ENCODE peak calls at places on chromosomes 12 and 14, in four cellular contexts. D is NCI-H1105; B is NCI-H69; E is stimulated activated CD4-positive, alpha-beta T cell treated with anti-CD3 and anti-CD28 coated beads, Interleukin-2, amount 100 ng/mL, for 48 hours. H is an unnamed sample.

GRCh38 chr14:85437143-85437542 is 92.8 kb upstream of the FLRT2 start:
- DNase-seq in D (no peak), B (peak), E (no peak), H (no peak)

GRCh38 chr12:51326762-51327439 is 2.9 kb upstream of the BIN2 start:
- DNase-seq in D (no peak), B (no peak), E (no peak), H (peak)

GRCh38 chr14:61381589-61381988 is 60.2 kb downstream of the PRKCH start:
- DNase-seq in D (no peak), B (peak), E (no peak), H (no peak)

GRCh38 chr14:75010472-75010871 is 7.8 kb downstream of the EIF2B2 start:
- DNase-seq in D (no peak), B (no peak), E (no peak), H (no peak)

GRCh38 chr12:117350140-117350539 is 11.3 kb downstream of the NOS1 start:
- DNase-seq in D (no peak), B (peak), E (no peak), H (no peak)

GRCh38 chr12:125061229-125061628 is 4.0 kb upstream of the AACS start:
- DNase-seq in D (no peak), B (no peak), E (no peak), H (no peak)

GRCh38 chr14:54374117-54374884 is 22.5 kb upstream of the CDKN3 start:
- DNase-seq in D (no peak), B (peak), E (no peak), H (no peak)

GRCh38 chr14:105061428-105062047 is 3.7 kb downstream of the GPR132 start:
- DNase-seq in D (no peak), B (no peak), E (no peak), H (no peak)

GRCh38 chr12:1313906-1314305 is 280.5 kb downstream of the FBXL14 start:
- DNase-seq in D (no peak), B (no peak), E (no peak), H (no peak)

GRCh38 chr12:116220756-116221155 is 56.7 kb downstream of the MED13L start:
- DNase-seq in D (no peak), B (no peak), E (no peak), H (no peak)

GRCh38 chr12:1799068-1799881 is 21.1 kb upstream of the LRTM2 start:
- DNase-seq in D (no peak), B (no peak), E (no peak), H (no peak)

GRCh38 chr14:69611264-69612013 is at the start of gene SUSD6:
- DNase-seq in D (peak), B (peak), E (peak), H (peak)

GRCh38 chr12:51986834-51987233 is 19.9 kb upstream of the TAMALIN start:
- DNase-seq in D (no peak), B (no peak), E (no peak), H (no peak)

GRCh38 chr12:56298828-56299227 is 1.3 kb downstream of the CS start:
- DNase-seq in D (no peak), B (no peak), E (no peak), H (no peak)

GRCh38 chr12:15751741-15752140 is 37.4 kb downstream of the EPS8 start:
- DNase-seq in D (no peak), B (no peak), E (no peak), H (no peak)

GRCh38 chr12:125861299-125862281 is 796.4 kb downstream of the AACS start:
- DNase-seq in D (no peak), B (no peak), E (no peak), H (no peak)

GRCh38 chr12:80702889-80703605 is 4.4 kb upstream of the MYF6 start:
- DNase-seq in D (peak), B (peak), E (no peak), H (peak)

GRCh38 chr12:10557329-10557728 is 51.6 kb downstream of the EIF2S3B start:
- DNase-seq in D (no peak), B (no peak), E (no peak), H (no peak)

GRCh38 chr12:46452776-46453175 is 80.2 kb upstream of the SLC38A2 start:
- DNase-seq in D (no peak), B (no peak), E (no peak), H (no peak)

GRCh38 chr12:58171914-58172313 is 230.5 kb downstream of the ATP23 start:
- DNase-seq in D (no peak), B (peak), E (no peak), H (no peak)

GRCh38 chr12:103947871-103948555 is 17.7 kb upstream of the TDG start:
- DNase-seq in D (no peak), B (no peak), E (no peak), H (peak)

GRCh38 chr14:54310151-54310851 is 86.5 kb upstream of the CDKN3 start:
- DNase-seq in D (no peak), B (peak), E (no peak), H (no peak)

GRCh38 chr12:109387425-109388166 is 39.9 kb downstream of the MYO1H start:
- DNase-seq in D (peak), B (peak), E (no peak), H (peak)

GRCh38 chr12:66272650-66273049 is 29.6 kb upstream of the HELB start:
- DNase-seq in D (no peak), B (no peak), E (no peak), H (no peak)

GRCh38 chr14:45972416-45972815 is 679.2 kb downstream of the RPL10L start:
- DNase-seq in D (peak), B (peak), E (no peak), H (no peak)

GRCh38 chr12:49974231-49974675 is 1.5 kb downstream of the AQP6 start:
- DNase-seq in D (no peak), B (peak), E (no peak), H (peak)

GRCh38 chr14:28875937-28876910 is 109.6 kb downstream of the FOXG1 start:
- DNase-seq in D (peak), B (peak), E (no peak), H (peak)

GRCh38 chr14:86333506-86333905 is 803.6 kb downstream of the FLRT2 start:
- DNase-seq in D (no peak), B (no peak), E (no peak), H (peak)

GRCh38 chr12:122117979-122118378 is 39.4 kb downstream of the MLXIP start:
- DNase-seq in D (no peak), B (no peak), E (no peak), H (no peak)

GRCh38 chr14:78254911-78255431 is 84.8 kb downstream of the NRXN3 start:
- DNase-seq in D (peak), B (peak), E (peak), H (peak)

GRCh38 chr12:104462931-104463339 is 6.2 kb downstream of the CHST11 start:
- DNase-seq in D (no peak), B (no peak), E (no peak), H (peak)

GRCh38 chr12:69476276-69477017 is 6.3 kb downstream of the FRS2 start:
- DNase-seq in D (peak), B (peak), E (no peak), H (no peak)

GRCh38 chr12:53701518-53702264 is 25.6 kb downstream of the CALCOCO1 start:
- DNase-seq in D (peak), B (peak), E (peak), H (peak)

GRCh38 chr14:49634547-49635334 is at the start of gene DNAAF2:
- DNase-seq in D (peak), B (peak), E (peak), H (peak)

GRCh38 chr12:38890102-38890501 is 15.3 kb downstream of the CPNE8 start:
- DNase-seq in D (no peak), B (no peak), E (no peak), H (peak)

GRCh38 chr12:8890313-8891084 is 23.8 kb upstream of the PHC1 start:
- DNase-seq in D (peak), B (peak), E (peak), H (peak)

GRCh38 chr14:53151523-53151866 is 1.6 kb downstream of the DDHD1 start:
- DNase-seq in D (no peak), B (no peak), E (no peak), H (peak)

H was measured in OCI-M1.